ENCODE peak calls at places on chromosomes 16 and 17, in eight cellular contexts. M, R, U, W, N, D, V and Z are unnamed samples.

GRCh38 chr17:80095844-80096475 is 5.4 kb upstream of the GAA start:
- DNase-seq in M (no peak), R (no peak), U (no peak), W (no peak), N (no peak), D (no peak), V (no peak), Z (no peak)

GRCh38 chr17:9024497-9024896 is 3.2 kb downstream of the NTN1 start:
- DNase-seq in M (no peak), R (no peak), U (no peak), W (no peak), N (peak), D (no peak), V (no peak), Z (no peak)

GRCh38 chr17:39704821-39705551 is 5.1 kb downstream of the ERBB2 start:
- DNase-seq in M (no peak), R (no peak), U (peak), W (no peak), N (peak), D (peak), V (no peak), Z (no peak)

GRCh38 chr16:73172621-73173312 is 124.8 kb upstream of the ZFHX3 start:
- DNase-seq in M (peak), R (peak), U (peak), W (no peak), N (peak), D (peak), V (peak), Z (no peak)

GRCh38 chr16:30903002-30903401 is 6.6 kb downstream of the CTF1 start:
- DNase-seq in M (no peak), R (no peak), U (no peak), W (no peak), N (no peak), D (no peak), V (no peak), Z (no peak)

GRCh38 chr16:15553313-15554088 is 89.5 kb downstream of the MARF1 start:
- DNase-seq in M (no peak), R (no peak), U (no peak), W (no peak), N (no peak), D (peak), V (no peak), Z (no peak)

GRCh38 chr16:58499092-58499511 is 841 bp upstream of the NDRG4 start:
- DNase-seq in M (no peak), R (no peak), U (no peak), W (no peak), N (no peak), D (no peak), V (no peak), Z (no peak)

GRCh38 chr16:78792952-78793351 is 693.5 kb downstream of the WWOX start:
- DNase-seq in M (no peak), R (no peak), U (no peak), W (no peak), N (no peak), D (no peak), V (no peak), Z (no peak)

GRCh38 chr17:11369570-11369969 is 128.6 kb downstream of the SHISA6 start:
- DNase-seq in M (no peak), R (no peak), U (no peak), W (no peak), N (no peak), D (no peak), V (no peak), Z (no peak)

GRCh38 chr17:80792373-80792781 is 199.3 kb upstream of the CHMP6 start:
- DNase-seq in M (no peak), R (no peak), U (no peak), W (no peak), N (no peak), D (peak), V (no peak), Z (no peak)

GRCh38 chr17:32903774-32904673 is 23.9 kb upstream of the TMEM98 start:
- DNase-seq in M (no peak), R (no peak), U (no peak), W (no peak), N (no peak), D (no peak), V (no peak), Z (peak)

GRCh38 chr17:41186872-41187271 is 2.2 kb upstream of the KRTAP4-1 start:
- DNase-seq in M (no peak), R (no peak), U (no peak), W (no peak), N (no peak), D (no peak), V (no peak), Z (no peak)

GRCh38 chr17:17186051-17186450 is 20.1 kb downstream of the PLD6 start:
- DNase-seq in M (no peak), R (no peak), U (peak), W (no peak), N (no peak), D (no peak), V (no peak), Z (peak)